ENCODE peak calls at places on chromosomes 11 and 22, in seven cellular contexts. L is GM23338, T is Panc1, G is stomach, R is right lobe of liver, U is fibroblast of lung, X is brain microvascular endothelial cell. J is an unnamed sample.

GRCh38 chr22:29313126-29314071 is 2.1 kb downstream of the RASL10A start:
- DNase-seq in L (peak; percentile 89), T (no peak), G (no peak), R (peak; percentile 54), U (no peak), X (no peak), J (no peak)

GRCh38 chr11:35303596-35304392 is 115.6 kb downstream of the SLC1A2 start:
- DNase-seq in L (no peak), T (no peak), G (peak; percentile 41), R (peak; percentile 66), U (peak; percentile 59), X (peak; percentile 11), J (no peak)

GRCh38 chr11:114607753-114608459 is 12.3 kb upstream of the NXPE4 start:
- DNase-seq in L (no peak), T (no peak), G (no peak), R (no peak), U (no peak), X (no peak), J (no peak)

GRCh38 chr22:19648419-19648929 is 65.8 kb upstream of the SEPTIN5 start:
- DNase-seq in L (peak; percentile 49), T (no peak), G (no peak), R (no peak), U (no peak), X (no peak), J (no peak)

GRCh38 chr22:23033116-23033905 is 37.0 kb upstream of the GNAZ start:
- DNase-seq in L (no peak), T (no peak), G (no peak), R (no peak), U (no peak), X (no peak), J (no peak)

GRCh38 chr11:7186190-7186589 is 65.5 kb upstream of the SYT9 start:
- DNase-seq in L (no peak), T (no peak), G (no peak), R (no peak), U (peak; percentile 7), X (peak; percentile 13), J (no peak)

GRCh38 chr11:29448246-29448877 is 568.5 kb downstream of the KCNA4 start:
- DNase-seq in L (peak; percentile 57), T (no peak), G (no peak), R (no peak), U (peak; percentile 18), X (peak; percentile 47), J (no peak)

GRCh38 chr22:44578516-44579230 is 80.6 kb upstream of the RTL6 start:
- DNase-seq in L (no peak), T (no peak), G (no peak), R (peak; percentile 10), U (no peak), X (no peak), J (no peak)

GRCh38 chr11:115548878-115549528 is 44.8 kb upstream of the CADM1 start:
- DNase-seq in L (peak; percentile 85), T (no peak), G (peak; percentile 46), R (no peak), U (no peak), X (no peak), J (no peak)

GRCh38 chr22:17554814-17555213 is 8.5 kb upstream of the SLC25A18 start:
- DNase-seq in L (no peak), T (no peak), G (no peak), R (no peak), U (no peak), X (no peak), J (no peak)

GRCh38 chr11:66335531-66336233 is 552 bp downstream of the RIN1 start:
- DNase-seq in L (peak; percentile 72), T (no peak), G (no peak), R (peak; percentile 48), U (peak; percentile 78), X (peak; percentile 62), J (no peak)

GRCh38 chr11:119635776-119636175 is 93.2 kb downstream of the NECTIN1 start:
- DNase-seq in L (no peak), T (no peak), G (no peak), R (no peak), U (no peak), X (no peak), J (no peak)

GRCh38 chr11:101133190-101133589 is 3.6 kb upstream of the PGR start:
- DNase-seq in L (no peak), T (no peak), G (no peak), R (no peak), U (no peak), X (no peak), J (no peak)

GRCh38 chr11:16992846-16993245 is 21.4 kb downstream of the PLEKHA7 start:
- DNase-seq in L (no peak), T (no peak), G (no peak), R (no peak), U (no peak), X (no peak), J (no peak)

GRCh38 chr22:39486951-39487825 is 14.9 kb upstream of the MIEF1 start:
- DNase-seq in L (no peak), T (no peak), G (no peak), R (peak; percentile 46), U (no peak), X (no peak), J (no peak)

GRCh38 chr11:118625976-118626375 is 18.6 kb downstream of the PHLDB1 start:
- DNase-seq in L (peak; percentile 55), T (no peak), G (no peak), R (no peak), U (no peak), X (no peak), J (no peak)

GRCh38 chr22:42399315-42400271 is 32.6 kb downstream of the NFAM1 start:
- DNase-seq in L (peak; percentile 54), T (no peak), G (peak; percentile 30), R (no peak), U (no peak), X (no peak), J (no peak)

GRCh38 chr11:93933230-93933629 is 82.8 kb upstream of the VSTM5 start:
- DNase-seq in L (no peak), T (no peak), G (no peak), R (no peak), U (peak; percentile 63), X (no peak), J (no peak)

GRCh38 chr11:80698646-80699045 is 1257.8 kb upstream of the TENM4 start:
- DNase-seq in L (no peak), T (no peak), G (no peak), R (no peak), U (no peak), X (no peak), J (no peak)

GRCh38 chr22:30335236-30335635 is 8.5 kb upstream of the TBC1D10A start:
- DNase-seq in L (no peak), T (no peak), G (no peak), R (no peak), U (no peak), X (no peak), J (no peak)

GRCh38 chr22:30337461-30337778 is 10.7 kb upstream of the TBC1D10A start:
- DNase-seq in L (no peak), T (no peak), G (no peak), R (no peak), U (no peak), X (no peak), J (no peak)

GRCh38 chr22:30336752-30337460 is 10.2 kb upstream of the TBC1D10A start:
- DNase-seq in L (no peak), T (no peak), G (no peak), R (peak; percentile 69), U (no peak), X (no peak), J (no peak)

GRCh38 chr22:30340911-30341685 is 14.4 kb upstream of the TBC1D10A start:
- DNase-seq in L (no peak), T (no peak), G (no peak), R (no peak), U (no peak), X (no peak), J (no peak)

DNA sequence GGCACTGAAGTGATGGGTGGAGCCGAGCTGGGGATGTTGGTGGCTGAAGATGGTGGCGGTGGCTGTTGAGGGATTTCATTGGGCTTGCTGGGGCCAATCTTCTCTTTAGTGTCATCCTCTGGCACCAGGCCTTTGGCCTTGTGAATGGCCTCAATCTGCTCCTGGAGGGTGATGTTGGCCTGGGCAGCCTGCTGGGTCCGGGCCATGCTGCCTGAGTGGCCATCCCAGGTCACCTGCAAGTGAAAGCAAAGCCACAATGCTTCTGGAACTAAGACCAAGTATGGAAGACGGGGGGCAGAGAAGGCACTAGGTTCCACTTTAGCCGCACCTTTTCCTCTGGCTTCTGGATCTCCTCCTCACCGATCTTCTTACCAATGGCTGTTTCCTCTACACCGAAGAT is 12.1 kb upstream of the TBC1D10A start:
- DNase-seq in L (no peak), T (no peak), G (no peak), R (no peak), U (no peak), X (no peak), J (no peak)
- H3K36me3 ChIP-seq in L (peaks cover 72% of the 10 kb centered on the region), T (peaks cover 13% of the 10 kb centered on the region), G (peaks cover 100% of the 10 kb centered on the region), R (peaks cover 99% of the 10 kb centered on the region), U (peaks cover 54% of the 10 kb centered on the region), X (peaks cover 95% of the 10 kb centered on the region), J (peaks cover 11% of the 10 kb centered on the region)

GRCh38 chr22:24137595-24137994 is 43.7 kb upstream of the SUSD2 start:
- DNase-seq in L (no peak), T (no peak), G (no peak), R (no peak), U (peak; percentile 67), X (peak; percentile 41), J (no peak)
- H3K36me3 ChIP-seq in L (no peaks in the 10 kb centered on the region), T (no peaks in the 10 kb centered on the region), G (peaks cover 65% of the 10 kb centered on the region), R (peaks cover 4% of the 10 kb centered on the region), U (no peaks in the 10 kb centered on the region), X (no peaks in the 10 kb centered on the region), J (no peaks in the 10 kb centered on the region)

DNA sequence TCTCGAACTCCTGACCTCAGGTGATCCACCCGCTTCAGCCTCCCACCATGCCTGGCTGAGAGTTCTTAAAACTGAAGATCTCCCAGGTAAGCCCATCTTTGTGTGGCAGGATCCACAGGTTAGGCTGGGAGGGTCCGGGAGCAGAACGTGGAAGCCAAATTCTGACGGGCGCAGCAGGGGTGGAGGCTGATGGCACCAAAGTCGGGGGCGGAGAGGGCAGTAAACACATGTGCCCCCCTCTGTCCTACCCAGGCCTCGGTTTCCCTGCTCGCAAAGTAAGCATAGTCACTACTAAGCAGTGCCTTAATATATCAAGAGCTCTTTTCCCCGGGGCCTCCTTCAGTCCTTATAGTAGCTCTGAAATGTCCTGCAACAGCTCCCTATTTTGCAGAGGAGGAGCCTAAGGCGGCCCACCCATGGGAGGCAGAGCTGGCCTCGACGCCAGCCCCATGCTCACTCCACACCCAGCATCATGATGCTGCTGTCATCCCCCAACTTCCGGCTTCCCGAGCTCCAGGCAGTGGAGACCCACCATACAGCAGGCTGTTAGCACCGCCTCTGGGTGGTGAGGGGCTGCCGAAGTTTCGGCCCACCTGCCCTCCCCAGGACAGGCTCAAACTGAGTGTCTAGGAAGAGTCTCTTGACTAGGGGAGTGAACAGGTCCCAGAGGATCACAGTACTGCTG is 230.0 kb downstream of the CTTN start:
- DNase-seq in L (no peak), T (no peak), G (no peak), R (no peak), U (no peak), X (no peak), J (no peak)
- H3K36me3 ChIP-seq in L (no peaks in the 10 kb centered on the region), T (no peaks in the 10 kb centered on the region), G (no peaks in the 10 kb centered on the region), R (no peaks in the 10 kb centered on the region), U (no peaks in the 10 kb centered on the region), X (no peaks in the 10 kb centered on the region), J (no peaks in the 10 kb centered on the region)

DNA sequence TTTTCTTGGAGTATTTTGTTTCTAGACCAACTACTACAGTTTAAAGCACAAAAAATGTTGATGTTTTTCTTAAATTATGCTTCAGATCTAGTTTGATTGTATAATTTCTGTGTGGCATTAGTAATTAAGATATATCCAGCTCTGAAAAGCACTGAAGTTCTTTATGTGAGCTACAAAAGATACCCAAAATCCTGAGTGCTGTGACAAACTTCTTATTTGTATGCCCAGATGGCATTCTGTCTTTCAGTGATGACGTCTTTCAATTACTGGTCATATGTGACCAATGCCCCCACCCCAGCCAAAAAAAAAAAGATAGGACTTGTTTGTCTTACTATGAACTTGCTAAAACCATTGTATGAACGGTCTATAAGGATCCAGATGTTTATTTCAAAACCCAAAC is 51.3 kb downstream of the BIRC2 start:
- DNase-seq in L (no peak), T (no peak), G (no peak), R (no peak), U (no peak), X (no peak), J (no peak)
- H3K36me3 ChIP-seq in L (no peaks in the 10 kb centered on the region), T (peaks cover 45% of the 10 kb centered on the region), G (peaks cover 90% of the 10 kb centered on the region), R (peaks cover 14% of the 10 kb centered on the region), U (peaks cover 7% of the 10 kb centered on the region), X (peaks cover 35% of the 10 kb centered on the region), J (peaks cover 1% of the 10 kb centered on the region)